ENCODE peak calls at places on chromosomes 4 and X, in six cellular contexts. I is fibroblast of the aortic adventitia, D is fibroblast of lung, S is mesothelial cell of epicardium, M is tibial nerve, P is heart left ventricle. L is an unnamed sample.

GRCh38 chrX:9857575-9857974 is 71.3 kb downstream of the SHROOM2 start:
- DNase-seq in I (no peak), D (no peak), S (no peak), M (no peak), P (no peak), L (no peak)

GRCh38 chr4:77433102-77433733 is 172.4 kb upstream of the CXCL13 start:
- DNase-seq in I (peak), D (peak), S (no peak), M (peak), P (peak), L (no peak)

GRCh38 chrX:24838624-24839023 is 144.9 kb downstream of the POLA1 start:
- DNase-seq in I (peak), D (peak), S (no peak), M (peak), P (no peak), L (no peak)

GRCh38 chrX:41922694-41923171 is 621 bp downstream of the CASK start:
- DNase-seq in I (peak), D (peak), S (peak), M (no peak), P (peak), L (no peak)

GRCh38 chrX:139224953-139225665 is 305.4 kb upstream of the F9 start:
- DNase-seq in I (no peak), D (peak), S (no peak), M (no peak), P (no peak), L (no peak)

GRCh38 chr4:148477276-148477675 is 35.1 kb upstream of the NR3C2 start:
- DNase-seq in I (no peak), D (no peak), S (no peak), M (no peak), P (no peak), L (no peak)

GRCh38 chr4:85496933-85497332 is 22.0 kb downstream of the ARHGAP24 start:
- DNase-seq in I (peak), D (peak), S (no peak), M (no peak), P (no peak), L (no peak)

GRCh38 chr4:60865238-60865637 is 334.9 kb upstream of the ADGRL3 start:
- DNase-seq in I (no peak), D (no peak), S (no peak), M (no peak), P (no peak), L (no peak)

GRCh38 chrX:118495958-118496762 is 545 bp downstream of the DOCK11 start:
- DNase-seq in I (no peak), D (peak), S (peak), M (peak), P (peak), L (peak)

GRCh38 chr4:38319456-38320348 is 344.3 kb upstream of the KLF3 start:
- DNase-seq in I (peak), D (peak), S (peak), M (peak), P (peak), L (peak)

GRCh38 chrX:106933538-106933961 is 13.3 kb downstream of the CLDN2 start:
- DNase-seq in I (peak), D (peak), S (no peak), M (no peak), P (no peak), L (no peak)

GRCh38 chr4:18248611-18249010 is 227.1 kb upstream of the LCORL start:
- DNase-seq in I (no peak), D (no peak), S (no peak), M (no peak), P (no peak), L (no peak)

GRCh38 chrX:153639177-153640044 is 7.6 kb upstream of the DUSP9 start:
- DNase-seq in I (no peak), D (no peak), S (no peak), M (no peak), P (no peak), L (no peak)

GRCh38 chrX:141857479-141857878 is 19.4 kb downstream of the MAGEC3 start:
- DNase-seq in I (no peak), D (no peak), S (no peak), M (no peak), P (no peak), L (no peak)

GRCh38 chr4:137609693-137610450 is 77.6 kb upstream of the PCDH18 start:
- DNase-seq in I (peak), D (peak), S (no peak), M (no peak), P (no peak), L (no peak)

GRCh38 chrX:68901512-68901911 is 72.7 kb downstream of the EFNB1 start:
- DNase-seq in I (no peak), D (no peak), S (no peak), M (no peak), P (no peak), L (no peak)

GRCh38 chrX:107673933-107674479 is 45.7 kb downstream of the PRPS1 start:
- DNase-seq in I (no peak), D (no peak), S (no peak), M (peak), P (peak), L (peak)

GRCh38 chr4:5524451-5524850 is 183.9 kb downstream of the EVC2 start:
- DNase-seq in I (peak), D (peak), S (no peak), M (no peak), P (no peak), L (no peak)

GRCh38 chr4:103306870-103307345 is 108.8 kb upstream of the CENPE start:
- DNase-seq in I (peak), D (no peak), S (no peak), M (no peak), P (peak), L (no peak)

GRCh38 chr4:82905205-82905604 is 4.7 kb downstream of the THAP9 start:
- DNase-seq in I (peak), D (peak), S (no peak), M (no peak), P (no peak), L (no peak)

GRCh38 chr4:152021788-152022438 is 261.1 kb upstream of the GATB start:
- DNase-seq in I (no peak), D (no peak), S (no peak), M (peak), P (peak), L (no peak)

GRCh38 chrX:3962511-3963350 is 249.3 kb upstream of the PRKX start:
- DNase-seq in I (peak), D (peak), S (no peak), M (peak), P (no peak), L (no peak)

GRCh38 chr4:55859711-55860110 is 6.3 kb downstream of the EXOC1 start:
- DNase-seq in I (no peak), D (peak), S (no peak), M (no peak), P (no peak), L (no peak)

GRCh38 chr4:183118585-183118984 is 19.5 kb downstream of the WWC2 start:
- DNase-seq in I (peak), D (peak), S (no peak), M (no peak), P (no peak), L (no peak)

GRCh38 chr4:11623726-11624037 is 195.0 kb upstream of the HS3ST1 start:
- DNase-seq in I (peak), D (no peak), S (no peak), M (no peak), P (peak), L (no peak)

GRCh38 chrX:130174051-130174704 is 2.4 kb downstream of the RAB33A start:
- DNase-seq in I (peak), D (peak), S (no peak), M (peak), P (peak), L (no peak)

GRCh38 chr4:4330794-4331193 is 40.7 kb downstream of the ZBTB49 start:
- DNase-seq in I (no peak), D (no peak), S (no peak), M (no peak), P (no peak), L (no peak)

GRCh38 chrX:2576793-2577192 is 76.0 kb upstream of the DHRSX start:
- DNase-seq in I (no peak), D (peak), S (no peak), M (no peak), P (no peak), L (no peak)

GRCh38 chr4:163148466-163149336 is 18.0 kb downstream of the NAF1 start:
- DNase-seq in I (no peak), D (peak), S (no peak), M (no peak), P (no peak), L (no peak)

GRCh38 chr4:183996868-183997267 is 91.8 kb downstream of the STOX2 start:
- DNase-seq in I (peak), D (peak), S (no peak), M (no peak), P (no peak), L (no peak)

GRCh38 chr4:182724414-182724813 is 192.8 kb downstream of the DCTD start:
- DNase-seq in I (no peak), D (peak), S (no peak), M (no peak), P (no peak), L (no peak)

GRCh38 chr4:6523251-6523650 is 50.8 kb upstream of the PPP2R2C start:
- DNase-seq in I (no peak), D (no peak), S (no peak), M (no peak), P (no peak), L (no peak)

GRCh38 chr4:15536552-15537499 is 67.1 kb downstream of the CC2D2A start:
- DNase-seq in I (no peak), D (no peak), S (no peak), M (no peak), P (no peak), L (no peak)

GRCh38 chr4:98430708-98431403 is 169.7 kb downstream of the RAP1GDS1 start:
- DNase-seq in I (peak), D (peak), S (no peak), M (no peak), P (no peak), L (no peak)

GRCh38 chrX:9786839-9787635 is 808 bp downstream of the SHROOM2 start:
- DNase-seq in I (no peak), D (no peak), S (no peak), M (no peak), P (no peak), L (no peak)

GRCh38 chr4:148881860-148882643 is 439.8 kb upstream of the NR3C2 start:
- DNase-seq in I (no peak), D (no peak), S (no peak), M (no peak), P (no peak), L (no peak)

GRCh38 chr4:114479595-114479994 is 119.0 kb upstream of the UGT8 start:
- DNase-seq in I (no peak), D (no peak), S (no peak), M (no peak), P (no peak), L (no peak)

GRCh38 chr4:8409271-8410065 is 31.1 kb downstream of the ACOX3 start:
- DNase-seq in I (peak), D (no peak), S (no peak), M (no peak), P (no peak), L (peak)

DNA sequence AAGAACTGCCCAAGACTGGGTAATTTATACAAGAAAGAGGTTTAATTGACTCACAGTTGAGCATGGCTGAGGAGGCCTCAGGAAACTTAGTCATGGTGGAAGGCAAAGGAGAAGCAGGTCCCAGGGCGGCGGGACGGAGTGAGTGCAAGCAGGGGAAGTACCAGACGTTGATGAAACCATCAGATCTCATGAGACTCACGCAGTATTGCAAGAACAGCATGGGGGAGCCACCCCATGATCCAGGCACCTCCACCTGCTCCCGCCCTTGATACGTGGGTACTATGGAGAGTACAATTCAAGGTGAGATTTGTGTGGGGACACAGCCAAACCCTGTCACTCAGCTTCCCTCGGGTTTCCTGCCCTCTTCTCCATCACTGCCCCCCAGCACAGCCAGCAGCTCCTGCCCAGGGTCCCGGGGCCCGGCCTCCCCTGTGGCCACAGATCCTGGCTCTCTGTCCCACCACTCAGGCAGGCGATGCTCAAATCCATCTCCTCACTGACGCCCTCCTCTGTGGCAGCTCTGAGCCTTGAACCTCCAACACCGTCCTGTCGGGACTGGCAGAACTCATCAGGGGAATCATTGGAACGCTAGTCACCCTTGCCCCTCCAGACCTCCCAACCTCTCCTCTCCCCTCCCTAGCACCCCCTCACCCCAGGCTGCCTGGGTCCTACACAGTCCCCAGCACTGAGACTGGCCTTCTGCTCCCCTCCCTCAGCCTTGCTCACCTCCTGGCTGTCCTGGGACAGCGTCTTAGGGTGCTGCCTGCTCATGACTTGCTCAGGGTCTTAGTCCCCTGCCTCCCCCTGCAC is 37.6 kb downstream of the FGFRL1 start:
- DNase-seq in I (no peak), D (no peak), S (no peak), M (no peak), P (no peak), L (peak)
- TF ChIP-seq CTCF in I (no peak), D (no peak), S (no peak), M (no peak), P (no peak), L (no peak)

GRCh38 chr4:54107951-54108740 is 8.2 kb downstream of the GSX2 start:
- DNase-seq in I (no peak), D (no peak), S (no peak), M (no peak), P (no peak), L (no peak)
- TF ChIP-seq CTCF in I (no peak), D (peak), S (no peak), M (no peak), P (no peak), L (no peak)

GRCh38 chr4:121824950-121825349 is 1.3 kb upstream of the CCNA2 start:
- DNase-seq in I (no peak), D (no peak), S (no peak), M (no peak), P (no peak), L (no peak)

GRCh38 chr4:121823505-121824170 is at the start of gene CCNA2:
- DNase-seq in I (peak), D (peak), S (peak), M (peak), P (peak), L (peak)

GRCh38 chr4:121824171-121824527 is 466 bp upstream of the CCNA2 start:
- DNase-seq in I (no peak), D (no peak), S (no peak), M (no peak), P (no peak), L (no peak)

GRCh38 chr4:121822047-121822446 is 1.6 kb downstream of the CCNA2 start:
- DNase-seq in I (no peak), D (no peak), S (no peak), M (no peak), P (no peak), L (no peak)

DNA sequence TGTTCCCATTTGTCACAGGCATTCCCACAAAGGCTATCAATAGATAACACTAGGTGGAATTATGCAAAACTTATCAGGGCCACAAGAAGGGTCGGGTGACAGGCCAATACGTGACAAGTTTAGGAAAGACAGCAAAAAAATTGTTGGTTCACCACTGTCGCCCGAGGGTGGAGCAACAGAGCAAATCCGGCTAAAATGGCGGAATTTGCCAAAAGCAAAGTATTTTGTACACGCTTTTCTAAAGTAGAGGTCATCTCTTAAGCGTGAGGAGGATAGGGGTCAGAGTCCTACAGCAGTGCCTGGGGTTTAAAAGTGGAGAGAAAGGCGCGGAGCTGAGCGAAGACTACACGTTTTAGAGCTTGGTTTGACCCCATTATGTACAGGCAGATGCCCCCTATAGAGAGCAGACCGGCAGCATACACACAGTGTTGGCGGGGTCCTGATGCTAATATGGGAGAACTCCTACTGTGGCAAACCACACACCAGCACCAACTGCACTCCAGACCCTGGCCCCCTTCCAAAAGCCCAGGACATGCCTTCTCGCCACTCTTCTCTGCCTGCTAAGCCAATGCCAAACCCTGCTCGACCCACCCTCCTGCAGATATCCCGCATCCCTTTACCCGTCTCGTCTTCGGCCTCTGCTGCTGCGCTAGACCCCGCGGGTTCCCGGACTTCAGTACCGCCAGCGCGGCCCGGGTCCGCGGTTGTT is 733 bp downstream of the CCNA2 start:
- DNase-seq in I (peak), D (peak), S (no peak), M (no peak), P (peak), L (no peak)
- TF ChIP-seq CTCF in I (no peak), D (peak), S (no peak), M (no peak), P (no peak), L (peak)

GRCh38 chr4:125317526-125317880 is 2.7 kb downstream of the FAT4 start:
- DNase-seq in I (peak), D (peak), S (no peak), M (peak), P (peak), L (no peak)
- TF ChIP-seq CTCF in I (peak), D (peak), S (peak), M (peak), P (peak), L (no peak)

L was measured in CD4-positive, alpha-beta T cell.